ENCODE peak calls at places on chromosomes 13 and 19, in eight cellular contexts. One of them, this sample, is unnamed.

GRCh38 chr13:51044023-51044665 is 66.9 kb downstream of the C13orf42 start:
- DNase-seq in AG09319: no peak
- DNase-seq in breast epithelium: no peak
- DNase-seq in GM12865: no peak
- DNase-seq in fibroblast of pulmonary artery: no peak
- DNase-seq in A549: no peak
- DNase-seq in astrocyte of the cerebellum: no peak
- DNase-seq in left ventricle myocardium inferior: no peak
- DNase-seq in this sample: no peak

GRCh38 chr19:55642153-55643002 is 1.1 kb upstream of the ZNF581 start:
- DNase-seq in AG09319: no peak
- DNase-seq in breast epithelium: no peak
- DNase-seq in GM12865: peak; percentile 49
- DNase-seq in fibroblast of pulmonary artery: no peak
- DNase-seq in A549: no peak
- DNase-seq in astrocyte of the cerebellum: no peak
- DNase-seq in left ventricle myocardium inferior: no peak
- DNase-seq in this sample: no peak

GRCh38 chr19:39508629-39509028 is 6.3 kb upstream of the SELENOV start:
- DNase-seq in AG09319: no peak
- DNase-seq in breast epithelium: no peak
- DNase-seq in GM12865: no peak
- DNase-seq in fibroblast of pulmonary artery: no peak
- DNase-seq in A549: no peak
- DNase-seq in astrocyte of the cerebellum: no peak
- DNase-seq in left ventricle myocardium inferior: no peak
- DNase-seq in this sample: no peak

GRCh38 chr13:73533111-73533510 is 474.3 kb downstream of the KLF5 start:
- DNase-seq in AG09319: no peak
- DNase-seq in breast epithelium: no peak
- DNase-seq in GM12865: no peak
- DNase-seq in fibroblast of pulmonary artery: no peak
- DNase-seq in A549: no peak
- DNase-seq in astrocyte of the cerebellum: no peak
- DNase-seq in left ventricle myocardium inferior: no peak
- DNase-seq in this sample: no peak

GRCh38 chr19:15730538-15730937 is 2.7 kb downstream of the OR10H2 start:
- DNase-seq in AG09319: no peak
- DNase-seq in breast epithelium: no peak
- DNase-seq in GM12865: no peak
- DNase-seq in fibroblast of pulmonary artery: no peak
- DNase-seq in A549: no peak
- DNase-seq in astrocyte of the cerebellum: no peak
- DNase-seq in left ventricle myocardium inferior: no peak
- DNase-seq in this sample: no peak

GRCh38 chr13:98171806-98172569 is 5.1 kb downstream of the RNF113B start:
- DNase-seq in AG09319: no peak
- DNase-seq in breast epithelium: no peak
- DNase-seq in GM12865: no peak
- DNase-seq in fibroblast of pulmonary artery: peak; percentile 33
- DNase-seq in A549: no peak
- DNase-seq in astrocyte of the cerebellum: no peak
- DNase-seq in left ventricle myocardium inferior: peak; percentile 40
- DNase-seq in this sample: peak; percentile 34

GRCh38 chr19:38842439-38843174 is 7.2 kb downstream of the HNRNPL start:
- DNase-seq in AG09319: no peak
- DNase-seq in breast epithelium: no peak
- DNase-seq in GM12865: peak; percentile 54
- DNase-seq in fibroblast of pulmonary artery: no peak
- DNase-seq in A549: peak; percentile 12
- DNase-seq in astrocyte of the cerebellum: no peak
- DNase-seq in left ventricle myocardium inferior: no peak
- DNase-seq in this sample: no peak

GRCh38 chr19:55228015-55228391 is 560 bp downstream of the TMEM86B start:
- DNase-seq in AG09319: no peak
- DNase-seq in breast epithelium: no peak
- DNase-seq in GM12865: no peak
- DNase-seq in fibroblast of pulmonary artery: no peak
- DNase-seq in A549: no peak
- DNase-seq in astrocyte of the cerebellum: no peak
- DNase-seq in left ventricle myocardium inferior: peak; percentile 57
- DNase-seq in this sample: no peak

GRCh38 chr19:18194554-18195238 is 1.7 kb downstream of the MPV17L2 start:
- DNase-seq in AG09319: no peak
- DNase-seq in breast epithelium: peak; percentile 81
- DNase-seq in GM12865: peak; percentile 60
- DNase-seq in fibroblast of pulmonary artery: peak; percentile 56
- DNase-seq in A549: no peak
- DNase-seq in astrocyte of the cerebellum: peak; percentile 65
- DNase-seq in left ventricle myocardium inferior: no peak
- DNase-seq in this sample: no peak

GRCh38 chr19:18191640-18192062 is 1.4 kb upstream of the MPV17L2 start:
- DNase-seq in AG09319: no peak
- DNase-seq in breast epithelium: peak; percentile 76
- DNase-seq in GM12865: no peak
- DNase-seq in fibroblast of pulmonary artery: no peak
- DNase-seq in A549: no peak
- DNase-seq in astrocyte of the cerebellum: no peak
- DNase-seq in left ventricle myocardium inferior: no peak
- DNase-seq in this sample: no peak

GRCh38 chr19:18194208-18194530 is 1.2 kb downstream of the MPV17L2 start:
- DNase-seq in AG09319: no peak
- DNase-seq in breast epithelium: no peak
- DNase-seq in GM12865: no peak
- DNase-seq in fibroblast of pulmonary artery: no peak
- DNase-seq in A549: no peak
- DNase-seq in astrocyte of the cerebellum: no peak
- DNase-seq in left ventricle myocardium inferior: no peak
- DNase-seq in this sample: no peak

GRCh38 chr19:18192673-18193387 is at the start of gene MPV17L2:
- DNase-seq in AG09319: peak; percentile 100
- DNase-seq in breast epithelium: peak; percentile 100
- DNase-seq in GM12865: peak; percentile 100
- DNase-seq in fibroblast of pulmonary artery: peak; percentile 100
- DNase-seq in A549: peak; percentile 70
- DNase-seq in astrocyte of the cerebellum: peak; percentile 100
- DNase-seq in left ventricle myocardium inferior: peak; percentile 100
- DNase-seq in this sample: peak; percentile 100

DNA sequence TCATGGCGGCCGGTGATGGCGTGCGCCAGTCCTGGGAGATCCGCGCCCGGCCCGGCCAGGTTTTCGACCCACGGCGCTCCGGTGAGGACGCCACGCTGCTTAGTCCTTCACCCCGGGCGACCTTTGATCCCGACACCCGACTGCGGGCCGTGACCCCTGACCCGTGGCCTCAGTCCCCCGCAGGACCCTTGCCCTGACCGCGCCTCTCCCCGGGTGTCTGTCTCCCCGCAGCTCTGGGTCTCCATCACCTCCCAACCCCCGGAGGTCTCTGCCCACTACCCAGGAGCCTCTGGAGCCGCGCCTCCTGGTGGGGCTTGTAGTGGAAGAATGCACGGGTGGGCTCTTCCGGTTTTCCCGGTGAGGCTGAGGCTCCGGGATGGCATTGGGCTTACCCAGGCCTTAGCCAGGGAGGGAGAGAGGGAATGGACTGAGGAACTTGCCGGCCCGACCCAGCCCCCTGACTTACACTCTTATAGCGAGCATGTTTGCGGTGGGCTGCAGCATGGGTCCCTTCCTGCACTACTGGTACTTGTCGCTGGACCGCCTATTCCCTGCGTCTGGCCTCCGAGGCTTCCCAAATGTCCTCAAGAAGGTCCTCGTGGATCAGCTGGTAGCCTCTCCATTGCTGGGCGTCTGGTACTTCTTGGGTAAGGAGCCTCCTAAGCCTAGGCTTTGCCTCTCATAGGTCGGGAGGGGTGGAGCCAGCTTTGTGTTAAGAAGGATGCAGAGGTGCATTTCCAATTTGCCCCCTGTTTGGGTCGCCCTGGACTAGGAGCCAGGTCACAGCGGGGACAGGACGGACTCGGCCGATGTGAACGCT is 580 bp downstream of the MPV17L2 start:
- DNase-seq in AG09319: no peak
- DNase-seq in breast epithelium: no peak
- DNase-seq in GM12865: no peak
- DNase-seq in fibroblast of pulmonary artery: no peak
- DNase-seq in A549: no peak
- DNase-seq in astrocyte of the cerebellum: no peak
- DNase-seq in left ventricle myocardium inferior: no peak
- DNase-seq in this sample: no peak
- TF ChIP-seq CTCF in AG09319: no peak
- TF ChIP-seq CTCF in breast epithelium: no peak
- TF ChIP-seq CTCF in GM12865: no peak
- TF ChIP-seq CTCF in fibroblast of pulmonary artery: no peak
- TF ChIP-seq CTCF in A549: no peak
- TF ChIP-seq CTCF in astrocyte of the cerebellum: no peak
- TF ChIP-seq CTCF in left ventricle myocardium inferior: no peak
- TF ChIP-seq CTCF in this sample: no peak

DNA sequence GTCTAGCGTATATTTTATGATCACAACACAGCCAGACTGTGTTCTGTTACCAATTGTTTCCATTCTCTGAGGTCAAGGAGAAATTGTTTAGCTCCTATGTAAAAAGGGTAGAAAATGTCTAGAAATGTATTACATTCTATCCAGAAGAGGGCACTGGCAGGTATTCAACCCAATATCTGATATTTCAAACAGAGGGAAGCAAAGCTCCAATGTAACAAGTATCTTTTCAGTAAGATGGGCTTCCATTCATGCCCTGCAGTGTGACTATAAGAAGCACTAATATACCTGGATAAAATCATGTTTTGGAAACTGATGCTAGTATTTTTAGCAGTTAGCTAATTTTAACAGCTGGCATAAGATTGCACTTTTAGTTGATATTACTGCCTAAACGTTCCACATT is 312.7 kb downstream of the FGF14 start:
- DNase-seq in AG09319: no peak
- DNase-seq in breast epithelium: no peak
- DNase-seq in GM12865: no peak
- DNase-seq in fibroblast of pulmonary artery: no peak
- DNase-seq in A549: no peak
- DNase-seq in astrocyte of the cerebellum: no peak
- DNase-seq in left ventricle myocardium inferior: no peak
- DNase-seq in this sample: no peak
- TF ChIP-seq CTCF in AG09319: no peak
- TF ChIP-seq CTCF in breast epithelium: no peak
- TF ChIP-seq CTCF in GM12865: no peak
- TF ChIP-seq CTCF in fibroblast of pulmonary artery: no peak
- TF ChIP-seq CTCF in A549: no peak
- TF ChIP-seq CTCF in astrocyte of the cerebellum: peak; percentile 9
- TF ChIP-seq CTCF in left ventricle myocardium inferior: peak; percentile 35
- TF ChIP-seq CTCF in this sample: no peak

GRCh38 chr13:59352600-59352999 is 811.1 kb downstream of the DIAPH3 start:
- DNase-seq in AG09319: no peak
- DNase-seq in breast epithelium: no peak
- DNase-seq in GM12865: no peak
- DNase-seq in fibroblast of pulmonary artery: no peak
- DNase-seq in A549: no peak
- DNase-seq in astrocyte of the cerebellum: no peak
- DNase-seq in left ventricle myocardium inferior: no peak
- DNase-seq in this sample: no peak
- TF ChIP-seq CTCF in AG09319: no peak
- TF ChIP-seq CTCF in breast epithelium: no peak
- TF ChIP-seq CTCF in GM12865: no peak
- TF ChIP-seq CTCF in fibroblast of pulmonary artery: no peak
- TF ChIP-seq CTCF in A549: no peak
- TF ChIP-seq CTCF in astrocyte of the cerebellum: no peak
- TF ChIP-seq CTCF in left ventricle myocardium inferior: no peak
- TF ChIP-seq CTCF in this sample: no peak

GRCh38 chr19:19110410-19111137 is 27.7 kb downstream of the TMEM161A start:
- DNase-seq in AG09319: no peak
- DNase-seq in breast epithelium: no peak
- DNase-seq in GM12865: peak; percentile 35
- DNase-seq in fibroblast of pulmonary artery: no peak
- DNase-seq in A549: no peak
- DNase-seq in astrocyte of the cerebellum: no peak
- DNase-seq in left ventricle myocardium inferior: no peak
- DNase-seq in this sample: no peak
- TF ChIP-seq CTCF in AG09319: no peak
- TF ChIP-seq CTCF in breast epithelium: no peak
- TF ChIP-seq CTCF in GM12865: peak; percentile 28
- TF ChIP-seq CTCF in fibroblast of pulmonary artery: peak; percentile 8
- TF ChIP-seq CTCF in A549: no peak
- TF ChIP-seq CTCF in astrocyte of the cerebellum: peak; percentile 48
- TF ChIP-seq CTCF in left ventricle myocardium inferior: peak; percentile 55
- TF ChIP-seq CTCF in this sample: no peak

GRCh38 chr19:21260164-21260847 is 68.9 kb downstream of the ZNF708 start:
- DNase-seq in AG09319: no peak
- DNase-seq in breast epithelium: no peak
- DNase-seq in GM12865: no peak
- DNase-seq in fibroblast of pulmonary artery: no peak
- DNase-seq in A549: no peak
- DNase-seq in astrocyte of the cerebellum: no peak
- DNase-seq in left ventricle myocardium inferior: no peak
- DNase-seq in this sample: no peak

DNA sequence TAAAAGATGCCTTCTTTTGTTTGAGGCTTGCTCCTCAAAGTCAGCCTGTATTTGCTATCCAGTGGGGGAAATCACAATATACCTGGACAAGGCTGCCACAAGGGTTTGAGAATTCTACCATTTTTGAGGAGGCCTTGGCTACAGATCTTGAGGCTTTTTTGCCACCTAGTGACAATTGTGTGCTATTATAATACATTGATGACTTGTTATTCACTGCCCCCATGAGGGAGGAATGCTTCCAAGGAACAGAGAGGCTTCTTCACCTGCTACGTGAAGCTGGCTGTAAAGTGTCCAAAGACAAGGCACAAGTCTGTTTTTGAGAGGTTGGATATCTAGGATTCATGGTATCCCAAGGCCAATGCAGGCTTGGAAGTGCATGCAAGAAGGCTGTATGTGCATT is 72.5 kb downstream of the ZNF708 start:
- DNase-seq in AG09319: no peak
- DNase-seq in breast epithelium: no peak
- DNase-seq in GM12865: no peak
- DNase-seq in fibroblast of pulmonary artery: peak; percentile 21
- DNase-seq in A549: peak; percentile 20
- DNase-seq in astrocyte of the cerebellum: no peak
- DNase-seq in left ventricle myocardium inferior: no peak
- DNase-seq in this sample: no peak
- TF ChIP-seq CTCF in AG09319: no peak
- TF ChIP-seq CTCF in breast epithelium: peak; percentile 22
- TF ChIP-seq CTCF in GM12865: no peak
- TF ChIP-seq CTCF in fibroblast of pulmonary artery: peak; percentile 12
- TF ChIP-seq CTCF in A549: peak; percentile 64
- TF ChIP-seq CTCF in astrocyte of the cerebellum: no peak
- TF ChIP-seq CTCF in left ventricle myocardium inferior: peak; percentile 38
- TF ChIP-seq CTCF in this sample: no peak

DNA sequence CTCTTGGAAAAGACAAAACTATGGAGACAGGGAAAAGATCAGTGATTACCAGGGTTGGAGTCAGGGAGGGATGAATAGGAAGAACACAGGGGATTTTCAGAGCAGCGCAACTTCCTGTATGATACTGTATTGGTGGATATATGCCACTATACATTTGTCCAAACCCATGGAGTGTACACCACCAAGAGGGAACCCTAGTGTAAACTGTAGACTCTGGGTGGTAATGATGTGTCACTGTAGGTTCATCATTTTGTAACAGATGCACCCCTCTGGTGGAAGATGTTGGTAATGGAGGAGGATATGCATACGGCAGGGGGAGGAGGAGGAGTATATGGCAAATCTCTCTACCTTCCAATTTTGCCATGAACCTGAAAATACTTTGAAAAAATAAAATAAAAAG is 68.1 kb downstream of the UFM1 start:
- DNase-seq in AG09319: no peak
- DNase-seq in breast epithelium: no peak
- DNase-seq in GM12865: peak; percentile 28
- DNase-seq in fibroblast of pulmonary artery: peak; percentile 28
- DNase-seq in A549: no peak
- DNase-seq in astrocyte of the cerebellum: no peak
- DNase-seq in left ventricle myocardium inferior: no peak
- DNase-seq in this sample: no peak
- TF ChIP-seq CTCF in AG09319: peak; percentile 32
- TF ChIP-seq CTCF in breast epithelium: no peak
- TF ChIP-seq CTCF in GM12865: peak; percentile 35
- TF ChIP-seq CTCF in fibroblast of pulmonary artery: peak; percentile 35
- TF ChIP-seq CTCF in A549: no peak
- TF ChIP-seq CTCF in astrocyte of the cerebellum: peak; percentile 14
- TF ChIP-seq CTCF in left ventricle myocardium inferior: peak; percentile 38
- TF ChIP-seq CTCF in this sample: no peak

This sample was measured in lower leg skin.